ENCODE peak calls at places on chromosome 18, in seven cellular contexts. One of them, this sample, is unnamed.

GRCh38 chr18:35983818-35984217 is 11.3 kb downstream of the RMP24 start:
- DNase-seq in activated naive CD4-positive, alpha-beta T cell treated with Interleukin-2 at 50 U/mL for 16 hours: no peak
- DNase-seq in T-helper 2 cell: no peak
- DNase-seq in stimulated activated CD4-positive, alpha-beta T cell treated with anti-CD3 and anti-CD28 coated beads, Interleukin-12 subunit alpha, Interleukin-12 subunit beta, amount 100 ng/mL, for 48 hours: no peak
- DNase-seq in HTR-8/SVneo: no peak
- DNase-seq in CD4-positive, alpha-beta memory T cell: no peak
- DNase-seq in neural crest cell: no peak
- DNase-seq in this sample: no peak

GRCh38 chr18:51028201-51028805 is 1.7 kb upstream of the SMAD4 start:
- DNase-seq in activated naive CD4-positive, alpha-beta T cell treated with Interleukin-2 at 50 U/mL for 16 hours: no peak
- DNase-seq in CD4-positive, alpha-beta memory T cell: no peak
- DNase-seq in neural crest cell: no peak
- DNase-seq in T-helper 2 cell: no peak
- DNase-seq in HTR-8/SVneo: no peak
- DNase-seq in stimulated activated CD4-positive, alpha-beta T cell treated with anti-CD3 and anti-CD28 coated beads, Interleukin-12 subunit alpha, Interleukin-12 subunit beta, amount 100 ng/mL, for 48 hours: no peak
- DNase-seq in this sample: peak; percentile 23

GRCh38 chr18:22556271-22556990 is 138.7 kb upstream of the CTAGE1 start:
- DNase-seq in HTR-8/SVneo: no peak
- DNase-seq in neural crest cell: no peak
- DNase-seq in activated naive CD4-positive, alpha-beta T cell treated with Interleukin-2 at 50 U/mL for 16 hours: no peak
- DNase-seq in stimulated activated CD4-positive, alpha-beta T cell treated with anti-CD3 and anti-CD28 coated beads, Interleukin-12 subunit alpha, Interleukin-12 subunit beta, amount 100 ng/mL, for 48 hours: no peak
- DNase-seq in CD4-positive, alpha-beta memory T cell: no peak
- DNase-seq in T-helper 2 cell: no peak
- DNase-seq in this sample: no peak

GRCh38 chr18:9612215-9612830 is 2.0 kb downstream of the PPP4R1 start:
- DNase-seq in stimulated activated CD4-positive, alpha-beta T cell treated with anti-CD3 and anti-CD28 coated beads, Interleukin-12 subunit alpha, Interleukin-12 subunit beta, amount 100 ng/mL, for 48 hours: peak; percentile 3
- DNase-seq in CD4-positive, alpha-beta memory T cell: peak; percentile 55
- DNase-seq in activated naive CD4-positive, alpha-beta T cell treated with Interleukin-2 at 50 U/mL for 16 hours: peak; percentile 33
- DNase-seq in T-helper 2 cell: peak; percentile 10
- DNase-seq in HTR-8/SVneo: peak; percentile 63
- DNase-seq in neural crest cell: no peak
- DNase-seq in this sample: peak; percentile 23

GRCh38 chr18:8952174-8952573 is 150.3 kb upstream of the NDUFV2 start:
- DNase-seq in HTR-8/SVneo: no peak
- DNase-seq in T-helper 2 cell: no peak
- DNase-seq in neural crest cell: no peak
- DNase-seq in CD4-positive, alpha-beta memory T cell: no peak
- DNase-seq in activated naive CD4-positive, alpha-beta T cell treated with Interleukin-2 at 50 U/mL for 16 hours: no peak
- DNase-seq in stimulated activated CD4-positive, alpha-beta T cell treated with anti-CD3 and anti-CD28 coated beads, Interleukin-12 subunit alpha, Interleukin-12 subunit beta, amount 100 ng/mL, for 48 hours: no peak
- DNase-seq in this sample: no peak

GRCh38 chr18:58952871-58953270 is 88.2 kb downstream of the ZNF532 start:
- DNase-seq in stimulated activated CD4-positive, alpha-beta T cell treated with anti-CD3 and anti-CD28 coated beads, Interleukin-12 subunit alpha, Interleukin-12 subunit beta, amount 100 ng/mL, for 48 hours: no peak
- DNase-seq in neural crest cell: no peak
- DNase-seq in T-helper 2 cell: no peak
- DNase-seq in CD4-positive, alpha-beta memory T cell: no peak
- DNase-seq in HTR-8/SVneo: no peak
- DNase-seq in activated naive CD4-positive, alpha-beta T cell treated with Interleukin-2 at 50 U/mL for 16 hours: no peak
- DNase-seq in this sample: no peak

GRCh38 chr18:63178526-63178880 is 141.1 kb downstream of the BCL2 start:
- DNase-seq in HTR-8/SVneo: no peak
- DNase-seq in activated naive CD4-positive, alpha-beta T cell treated with Interleukin-2 at 50 U/mL for 16 hours: no peak
- DNase-seq in stimulated activated CD4-positive, alpha-beta T cell treated with anti-CD3 and anti-CD28 coated beads, Interleukin-12 subunit alpha, Interleukin-12 subunit beta, amount 100 ng/mL, for 48 hours: no peak
- DNase-seq in CD4-positive, alpha-beta memory T cell: no peak
- DNase-seq in T-helper 2 cell: no peak
- DNase-seq in neural crest cell: no peak
- DNase-seq in this sample: no peak

GRCh38 chr18:51192026-51192425 is 5.5 kb downstream of the MEX3C start:
- DNase-seq in HTR-8/SVneo: no peak
- DNase-seq in stimulated activated CD4-positive, alpha-beta T cell treated with anti-CD3 and anti-CD28 coated beads, Interleukin-12 subunit alpha, Interleukin-12 subunit beta, amount 100 ng/mL, for 48 hours: no peak
- DNase-seq in CD4-positive, alpha-beta memory T cell: no peak
- DNase-seq in activated naive CD4-positive, alpha-beta T cell treated with Interleukin-2 at 50 U/mL for 16 hours: no peak
- DNase-seq in T-helper 2 cell: no peak
- DNase-seq in neural crest cell: no peak
- DNase-seq in this sample: no peak

GRCh38 chr18:72830109-72830508 is 37.7 kb downstream of the NETO1 start:
- DNase-seq in CD4-positive, alpha-beta memory T cell: no peak
- DNase-seq in neural crest cell: peak; percentile 51
- DNase-seq in HTR-8/SVneo: no peak
- DNase-seq in activated naive CD4-positive, alpha-beta T cell treated with Interleukin-2 at 50 U/mL for 16 hours: no peak
- DNase-seq in T-helper 2 cell: no peak
- DNase-seq in stimulated activated CD4-positive, alpha-beta T cell treated with anti-CD3 and anti-CD28 coated beads, Interleukin-12 subunit alpha, Interleukin-12 subunit beta, amount 100 ng/mL, for 48 hours: no peak
- DNase-seq in this sample: no peak

GRCh38 chr18:56085561-56085960 is 497.6 kb upstream of the TCF4 start:
- DNase-seq in neural crest cell: no peak
- DNase-seq in CD4-positive, alpha-beta memory T cell: no peak
- DNase-seq in T-helper 2 cell: no peak
- DNase-seq in HTR-8/SVneo: no peak
- DNase-seq in stimulated activated CD4-positive, alpha-beta T cell treated with anti-CD3 and anti-CD28 coated beads, Interleukin-12 subunit alpha, Interleukin-12 subunit beta, amount 100 ng/mL, for 48 hours: no peak
- DNase-seq in activated naive CD4-positive, alpha-beta T cell treated with Interleukin-2 at 50 U/mL for 16 hours: no peak
- DNase-seq in this sample: no peak